ENCODE peak calls at places on chromosomes 2 and 18, in six cellular contexts. One of them, this sample, is unnamed.

GRCh38 chr2:217124050-217124449 is 264.2 kb upstream of the TNP1 start:
- DNase-seq in NCI-H460: no peak
- DNase-seq in islet precursor cell: no peak
- DNase-seq in NCI-H1105: no peak
- DNase-seq in H9: no peak
- DNase-seq in endodermal cell: no peak
- DNase-seq in this sample: no peak

GRCh38 chr2:234679766-234680687 is 183.1 kb upstream of the ARL4C start:
- DNase-seq in NCI-H460: peak
- DNase-seq in islet precursor cell: peak
- DNase-seq in NCI-H1105: no peak
- DNase-seq in H9: no peak
- DNase-seq in endodermal cell: peak
- DNase-seq in this sample: peak

GRCh38 chr2:192499476-192499875 is 304.7 kb upstream of the TMEFF2 start:
- DNase-seq in NCI-H460: no peak
- DNase-seq in islet precursor cell: no peak
- DNase-seq in NCI-H1105: no peak
- DNase-seq in H9: no peak
- DNase-seq in endodermal cell: no peak
- DNase-seq in this sample: peak

GRCh38 chr18:10751711-10752110 is 225.9 kb downstream of the NAPG start:
- DNase-seq in NCI-H460: no peak
- DNase-seq in islet precursor cell: no peak
- DNase-seq in NCI-H1105: no peak
- DNase-seq in H9: no peak
- DNase-seq in endodermal cell: no peak
- DNase-seq in this sample: no peak

GRCh38 chr18:7876354-7876753 is 309.2 kb downstream of the PTPRM start:
- DNase-seq in NCI-H460: no peak
- DNase-seq in islet precursor cell: no peak
- DNase-seq in NCI-H1105: no peak
- DNase-seq in H9: no peak
- DNase-seq in endodermal cell: no peak
- DNase-seq in this sample: no peak

GRCh38 chr2:200905618-200906296 is 16.6 kb downstream of the NIF3L1 start:
- DNase-seq in NCI-H460: peak
- DNase-seq in islet precursor cell: peak
- DNase-seq in NCI-H1105: peak
- DNase-seq in H9: peak
- DNase-seq in endodermal cell: peak
- DNase-seq in this sample: peak

GRCh38 chr2:229270551-229271410 is at the start of gene PID1:
- DNase-seq in NCI-H460: peak
- DNase-seq in islet precursor cell: peak
- DNase-seq in NCI-H1105: peak
- DNase-seq in H9: peak
- DNase-seq in endodermal cell: peak
- DNase-seq in this sample: peak

GRCh38 chr2:117982376-117983033 is 31.4 kb downstream of the CCDC93 start:
- DNase-seq in NCI-H460: no peak
- DNase-seq in islet precursor cell: no peak
- DNase-seq in NCI-H1105: no peak
- DNase-seq in H9: peak
- DNase-seq in endodermal cell: no peak
- DNase-seq in this sample: peak

GRCh38 chr2:219279151-219279915 is at the start of gene DNAJB2:
- DNase-seq in NCI-H460: peak
- DNase-seq in islet precursor cell: peak
- DNase-seq in NCI-H1105: peak
- DNase-seq in H9: peak
- DNase-seq in endodermal cell: peak
- DNase-seq in this sample: peak

GRCh38 chr18:67485655-67486054 is 30.9 kb downstream of the DSEL start:
- DNase-seq in NCI-H460: no peak
- DNase-seq in islet precursor cell: no peak
- DNase-seq in NCI-H1105: no peak
- DNase-seq in H9: no peak
- DNase-seq in endodermal cell: no peak
- DNase-seq in this sample: no peak

GRCh38 chr18:5066380-5066977 is 130.6 kb downstream of the AKAIN1 start:
- DNase-seq in NCI-H460: no peak
- DNase-seq in islet precursor cell: no peak
- DNase-seq in NCI-H1105: no peak
- DNase-seq in H9: peak
- DNase-seq in endodermal cell: peak
- DNase-seq in this sample: no peak

GRCh38 chr2:114442545-114442944 is at the start of gene DPP10:
- DNase-seq in NCI-H460: peak
- DNase-seq in islet precursor cell: peak
- DNase-seq in NCI-H1105: no peak
- DNase-seq in H9: peak
- DNase-seq in endodermal cell: peak
- DNase-seq in this sample: no peak

GRCh38 chr2:8636041-8636491 is 45.8 kb upstream of the ID2 start:
- DNase-seq in NCI-H460: no peak
- DNase-seq in islet precursor cell: peak
- DNase-seq in NCI-H1105: no peak
- DNase-seq in H9: no peak
- DNase-seq in endodermal cell: no peak
- DNase-seq in this sample: no peak

GRCh38 chr2:170843656-170844055 is 27.0 kb downstream of the GAD1 start:
- DNase-seq in NCI-H460: no peak
- DNase-seq in islet precursor cell: no peak
- DNase-seq in NCI-H1105: no peak
- DNase-seq in H9: no peak
- DNase-seq in endodermal cell: no peak
- DNase-seq in this sample: peak

GRCh38 chr18:11909597-11910026 is 1.5 kb upstream of the MPPE1 start:
- DNase-seq in NCI-H460: no peak
- DNase-seq in islet precursor cell: no peak
- DNase-seq in NCI-H1105: no peak
- DNase-seq in H9: no peak
- DNase-seq in endodermal cell: no peak
- DNase-seq in this sample: peak

GRCh38 chr2:15693926-15694588 is 102.4 kb downstream of the DDX1 start:
- DNase-seq in NCI-H460: no peak
- DNase-seq in islet precursor cell: no peak
- DNase-seq in NCI-H1105: no peak
- DNase-seq in H9: no peak
- DNase-seq in endodermal cell: no peak
- DNase-seq in this sample: no peak

GRCh38 chr18:57043241-57043640 is 103.6 kb upstream of the BOD1L2 start:
- DNase-seq in NCI-H460: no peak
- DNase-seq in islet precursor cell: no peak
- DNase-seq in NCI-H1105: no peak
- DNase-seq in H9: no peak
- DNase-seq in endodermal cell: peak
- DNase-seq in this sample: no peak

GRCh38 chr2:29920130-29920577 is 1.2 kb downstream of the ALK start:
- DNase-seq in NCI-H460: peak
- DNase-seq in islet precursor cell: peak
- DNase-seq in NCI-H1105: no peak
- DNase-seq in H9: peak
- DNase-seq in endodermal cell: peak
- DNase-seq in this sample: peak

GRCh38 chr18:57846258-57846657 is 43.1 kb upstream of the ATP8B1 start:
- DNase-seq in NCI-H460: peak
- DNase-seq in islet precursor cell: peak
- DNase-seq in NCI-H1105: no peak
- DNase-seq in H9: no peak
- DNase-seq in endodermal cell: no peak
- DNase-seq in this sample: peak

GRCh38 chr2:118975133-118975532 is 33.1 kb downstream of the MARCO start:
- DNase-seq in NCI-H460: no peak
- DNase-seq in islet precursor cell: no peak
- DNase-seq in NCI-H1105: no peak
- DNase-seq in H9: no peak
- DNase-seq in endodermal cell: no peak
- DNase-seq in this sample: no peak

GRCh38 chr18:28045176-28045810 is 131.6 kb downstream of the CDH2 start:
- DNase-seq in NCI-H460: no peak
- DNase-seq in islet precursor cell: peak
- DNase-seq in NCI-H1105: peak
- DNase-seq in H9: no peak
- DNase-seq in endodermal cell: no peak
- DNase-seq in this sample: peak

GRCh38 chr2:202450785-202451184 is 74.7 kb downstream of the BMPR2 start:
- DNase-seq in NCI-H460: no peak
- DNase-seq in islet precursor cell: no peak
- DNase-seq in NCI-H1105: no peak
- DNase-seq in H9: no peak
- DNase-seq in endodermal cell: no peak
- DNase-seq in this sample: no peak